ENCODE peak calls at places on chromosomes 6 and 20, in six cellular contexts. One of them, this sample, is unnamed.

GRCh38 chr20:60049601-60050000 is 91.4 kb downstream of the CDH26 start:
- DNase-seq in HepG2: no peak
- DNase-seq in K562: no peak
- DNase-seq in HCT116: no peak
- DNase-seq in Peyer's patch: no peak
- DNase-seq in heart left ventricle: no peak
- DNase-seq in this sample: no peak

GRCh38 chr20:42063176-42063575 is 445.0 kb upstream of the CHD6 start:
- DNase-seq in HepG2: no peak
- DNase-seq in K562: no peak
- DNase-seq in HCT116: no peak
- DNase-seq in Peyer's patch: no peak
- DNase-seq in heart left ventricle: no peak
- DNase-seq in this sample: no peak

GRCh38 chr20:62523473-62524203 is 47.8 kb upstream of the GATA5 start:
- DNase-seq in HepG2: peak
- DNase-seq in K562: peak
- DNase-seq in HCT116: peak
- DNase-seq in Peyer's patch: no peak
- DNase-seq in heart left ventricle: no peak
- DNase-seq in this sample: no peak

GRCh38 chr6:107647439-107647948 is 157.6 kb downstream of the SOBP start:
- DNase-seq in HepG2: no peak
- DNase-seq in K562: no peak
- DNase-seq in HCT116: no peak
- DNase-seq in Peyer's patch: no peak
- DNase-seq in heart left ventricle: no peak
- DNase-seq in this sample: no peak

GRCh38 chr6:3259491-3259958 is 778 bp downstream of the PSMG4 start:
- DNase-seq in HepG2: peak
- DNase-seq in K562: no peak
- DNase-seq in HCT116: no peak
- DNase-seq in Peyer's patch: peak
- DNase-seq in heart left ventricle: no peak
- DNase-seq in this sample: peak

GRCh38 chr6:114997813-114998292 is 655.0 kb upstream of the HS3ST5 start:
- DNase-seq in HepG2: peak
- DNase-seq in K562: no peak
- DNase-seq in HCT116: no peak
- DNase-seq in Peyer's patch: no peak
- DNase-seq in heart left ventricle: no peak
- DNase-seq in this sample: no peak

GRCh38 chr20:23459431-23460112 is 6.9 kb upstream of the CST11 start:
- DNase-seq in HepG2: no peak
- DNase-seq in K562: no peak
- DNase-seq in HCT116: no peak
- DNase-seq in Peyer's patch: no peak
- DNase-seq in heart left ventricle: no peak
- DNase-seq in this sample: no peak

GRCh38 chr6:154352898-154353585 is 3.6 kb downstream of the IPCEF1 start:
- DNase-seq in HepG2: no peak
- DNase-seq in K562: no peak
- DNase-seq in HCT116: no peak
- DNase-seq in Peyer's patch: no peak
- DNase-seq in heart left ventricle: no peak
- DNase-seq in this sample: no peak

GRCh38 chr20:21613512-21613911 is 92.0 kb upstream of the PAX1 start:
- DNase-seq in HepG2: peak
- DNase-seq in K562: no peak
- DNase-seq in HCT116: no peak
- DNase-seq in Peyer's patch: no peak
- DNase-seq in heart left ventricle: no peak
- DNase-seq in this sample: no peak

GRCh38 chr20:24627926-24628325 is 158.5 kb downstream of the SYNDIG1 start:
- DNase-seq in HepG2: no peak
- DNase-seq in K562: no peak
- DNase-seq in HCT116: no peak
- DNase-seq in Peyer's patch: no peak
- DNase-seq in heart left ventricle: no peak
- DNase-seq in this sample: no peak

GRCh38 chr6:17907467-17908229 is 79.8 kb downstream of the KIF13A start:
- DNase-seq in HepG2: peak
- DNase-seq in K562: peak
- DNase-seq in HCT116: peak
- DNase-seq in Peyer's patch: no peak
- DNase-seq in heart left ventricle: no peak
- DNase-seq in this sample: peak

GRCh38 chr6:107082045-107082444 is 33.3 kb downstream of the BEND3 start:
- DNase-seq in HepG2: peak
- DNase-seq in K562: no peak
- DNase-seq in HCT116: no peak
- DNase-seq in Peyer's patch: no peak
- DNase-seq in heart left ventricle: no peak
- DNase-seq in this sample: no peak

GRCh38 chr20:38728911-38729642 is 4.8 kb downstream of the SLC32A1 start:
- DNase-seq in HepG2: no peak
- DNase-seq in K562: no peak
- DNase-seq in HCT116: no peak
- DNase-seq in Peyer's patch: no peak
- DNase-seq in heart left ventricle: no peak
- DNase-seq in this sample: no peak

GRCh38 chr6:44431118-44431725 is 43.7 kb downstream of the CDC5L start:
- DNase-seq in HepG2: peak
- DNase-seq in K562: peak
- DNase-seq in HCT116: peak
- DNase-seq in Peyer's patch: no peak
- DNase-seq in heart left ventricle: no peak
- DNase-seq in this sample: peak

GRCh38 chr20:3980260-3981131 is 34.9 kb downstream of the RNF24 start:
- DNase-seq in HepG2: peak
- DNase-seq in K562: peak
- DNase-seq in HCT116: no peak
- DNase-seq in Peyer's patch: no peak
- DNase-seq in heart left ventricle: no peak
- DNase-seq in this sample: peak

GRCh38 chr20:25064561-25064960 is 6.6 kb upstream of the ACSS1 start:
- DNase-seq in HepG2: no peak
- DNase-seq in K562: no peak
- DNase-seq in HCT116: no peak
- DNase-seq in Peyer's patch: peak
- DNase-seq in heart left ventricle: no peak
- DNase-seq in this sample: no peak

GRCh38 chr20:36466089-36466488 is 75.2 kb upstream of the MYL9 start:
- DNase-seq in HepG2: no peak
- DNase-seq in K562: no peak
- DNase-seq in HCT116: no peak
- DNase-seq in Peyer's patch: no peak
- DNase-seq in heart left ventricle: no peak
- DNase-seq in this sample: no peak

GRCh38 chr20:8454137-8454712 is 322.2 kb downstream of the PLCB1 start:
- DNase-seq in HepG2: peak
- DNase-seq in K562: no peak
- DNase-seq in HCT116: peak
- DNase-seq in Peyer's patch: no peak
- DNase-seq in heart left ventricle: no peak
- DNase-seq in this sample: peak

GRCh38 chr6:78883651-78884050 is 16.3 kb downstream of the IRAK1BP1 start:
- DNase-seq in HepG2: no peak
- DNase-seq in K562: no peak
- DNase-seq in HCT116: no peak
- DNase-seq in Peyer's patch: no peak
- DNase-seq in heart left ventricle: no peak
- DNase-seq in this sample: no peak

GRCh38 chr6:7042654-7043545 is 64.9 kb upstream of the RREB1 start:
- DNase-seq in HepG2: peak
- DNase-seq in K562: no peak
- DNase-seq in HCT116: no peak
- DNase-seq in Peyer's patch: no peak
- DNase-seq in heart left ventricle: no peak
- DNase-seq in this sample: no peak

GRCh38 chr6:7042056-7042653 is 65.6 kb upstream of the RREB1 start:
- DNase-seq in HepG2: peak
- DNase-seq in K562: peak
- DNase-seq in HCT116: no peak
- DNase-seq in Peyer's patch: no peak
- DNase-seq in heart left ventricle: peak
- DNase-seq in this sample: no peak

GRCh38 chr6:7045331-7045730 is 62.4 kb upstream of the RREB1 start:
- DNase-seq in HepG2: no peak
- DNase-seq in K562: no peak
- DNase-seq in HCT116: no peak
- DNase-seq in Peyer's patch: no peak
- DNase-seq in heart left ventricle: no peak
- DNase-seq in this sample: no peak

GRCh38 chr6:7045746-7046145 is 62.0 kb upstream of the RREB1 start:
- DNase-seq in HepG2: no peak
- DNase-seq in K562: no peak
- DNase-seq in HCT116: no peak
- DNase-seq in Peyer's patch: no peak
- DNase-seq in heart left ventricle: no peak
- DNase-seq in this sample: no peak

DNA sequence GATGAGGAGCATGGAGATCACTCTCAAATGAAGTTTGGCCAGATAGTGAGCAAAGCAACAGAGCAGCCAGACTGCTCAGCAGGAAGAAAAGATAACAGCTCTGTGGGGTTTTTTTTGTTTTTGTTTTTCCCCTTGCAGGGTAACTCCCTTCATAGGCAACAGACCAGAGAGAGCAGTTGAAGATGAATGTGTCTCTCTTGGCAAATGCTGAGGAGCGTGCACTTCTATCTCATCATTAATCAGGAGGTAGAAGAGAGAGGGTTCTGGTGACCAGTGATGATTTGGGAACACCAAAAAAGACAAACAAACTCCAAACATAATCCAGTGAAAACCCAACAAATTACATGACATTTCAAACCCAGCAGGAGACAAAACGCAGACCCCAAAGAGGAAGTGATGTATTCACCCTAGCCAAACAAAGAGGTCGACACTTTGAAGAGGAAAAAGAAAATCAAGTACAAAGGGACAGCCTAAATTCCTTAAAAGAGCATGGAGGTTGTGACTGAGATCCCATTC is 66.2 kb upstream of the RREB1 start:
- DNase-seq in HepG2: no peak
- DNase-seq in K562: no peak
- DNase-seq in HCT116: no peak
- DNase-seq in Peyer's patch: no peak
- DNase-seq in heart left ventricle: no peak
- DNase-seq in this sample: no peak
- TF ChIP-seq POLR2A in HepG2: no peak
- TF ChIP-seq POLR2A in K562: no peak
- TF ChIP-seq POLR2A in HCT116: no peak
- TF ChIP-seq POLR2A in Peyer's patch: no peak
- TF ChIP-seq POLR2A in heart left ventricle: no peak
- TF ChIP-seq POLR2A in this sample: no peak

GRCh38 chr6:41568585-41569384 is 22.6 kb downstream of the FOXP4 start:
- DNase-seq in HepG2: peak
- DNase-seq in K562: no peak
- DNase-seq in HCT116: no peak
- DNase-seq in Peyer's patch: no peak
- DNase-seq in heart left ventricle: no peak
- DNase-seq in this sample: peak
- TF ChIP-seq POLR2A in HepG2: peak
- TF ChIP-seq POLR2A in K562: no peak
- TF ChIP-seq POLR2A in HCT116: no peak
- TF ChIP-seq POLR2A in Peyer's patch: no peak
- TF ChIP-seq POLR2A in heart left ventricle: no peak
- TF ChIP-seq POLR2A in this sample: no peak

GRCh38 chr20:32909451-32909850 is 50.7 kb downstream of the EFCAB8 start:
- DNase-seq in HepG2: no peak
- DNase-seq in K562: no peak
- DNase-seq in HCT116: no peak
- DNase-seq in Peyer's patch: no peak
- DNase-seq in heart left ventricle: no peak
- DNase-seq in this sample: no peak
- TF ChIP-seq POLR2A in HepG2: no peak
- TF ChIP-seq POLR2A in K562: no peak
- TF ChIP-seq POLR2A in HCT116: no peak
- TF ChIP-seq POLR2A in Peyer's patch: no peak
- TF ChIP-seq POLR2A in heart left ventricle: no peak
- TF ChIP-seq POLR2A in this sample: no peak

GRCh38 chr6:157020398-157021266 is 243.5 kb downstream of the ARID1B start:
- DNase-seq in HepG2: peak
- DNase-seq in K562: no peak
- DNase-seq in HCT116: peak
- DNase-seq in Peyer's patch: no peak
- DNase-seq in heart left ventricle: no peak
- DNase-seq in this sample: peak

GRCh38 chr6:157023958-157024357 is 246.8 kb downstream of the ARID1B start:
- DNase-seq in HepG2: no peak
- DNase-seq in K562: no peak
- DNase-seq in HCT116: no peak
- DNase-seq in Peyer's patch: no peak
- DNase-seq in heart left ventricle: no peak
- DNase-seq in this sample: no peak

GRCh38 chr6:157021267-157022021 is 244.3 kb downstream of the ARID1B start:
- DNase-seq in HepG2: peak
- DNase-seq in K562: peak
- DNase-seq in HCT116: peak
- DNase-seq in Peyer's patch: peak
- DNase-seq in heart left ventricle: peak
- DNase-seq in this sample: peak

GRCh38 chr6:157019733-157020132 is 242.6 kb downstream of the ARID1B start:
- DNase-seq in HepG2: no peak
- DNase-seq in K562: no peak
- DNase-seq in HCT116: no peak
- DNase-seq in Peyer's patch: no peak
- DNase-seq in heart left ventricle: no peak
- DNase-seq in this sample: no peak

DNA sequence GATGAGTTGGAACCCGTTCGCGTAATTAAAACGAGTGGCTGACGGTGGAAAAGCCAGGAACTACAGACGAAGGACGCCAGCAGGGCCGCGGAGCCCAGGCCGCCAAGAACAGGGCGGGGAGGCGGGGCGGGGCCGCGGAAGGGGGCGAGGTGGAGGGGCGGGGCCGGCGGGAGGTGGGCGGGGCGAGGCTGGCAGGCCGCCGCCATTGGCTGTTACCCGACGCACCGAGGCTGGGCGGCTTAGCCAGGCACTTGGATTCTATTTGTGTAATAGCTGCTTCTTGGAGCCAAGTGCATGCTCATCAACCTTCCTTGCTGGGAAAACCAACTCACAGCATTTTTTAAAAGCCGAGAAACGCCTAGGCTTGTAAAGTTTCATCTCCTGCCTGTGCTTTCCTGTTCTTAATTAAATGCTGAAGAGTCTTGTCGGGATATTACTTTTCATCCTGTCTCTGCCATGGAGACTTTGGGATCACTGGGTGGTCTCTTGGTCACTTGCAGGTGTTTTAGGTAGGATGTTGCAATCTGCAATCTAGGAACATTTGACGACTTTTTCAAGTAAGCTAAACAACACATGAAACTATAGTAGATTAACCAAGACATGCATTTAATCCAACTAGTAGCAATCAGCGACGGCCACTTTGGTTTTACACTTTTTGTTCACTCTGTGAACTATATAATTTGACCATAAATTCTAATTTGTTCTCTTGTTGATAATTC is 245.0 kb downstream of the ARID1B start:
- DNase-seq in HepG2: peak
- DNase-seq in K562: peak
- DNase-seq in HCT116: peak
- DNase-seq in Peyer's patch: peak
- DNase-seq in heart left ventricle: peak
- DNase-seq in this sample: peak
- TF ChIP-seq POLR2A in HepG2: peak
- TF ChIP-seq POLR2A in K562: no peak
- TF ChIP-seq POLR2A in HCT116: peak
- TF ChIP-seq POLR2A in Peyer's patch: no peak
- TF ChIP-seq POLR2A in heart left ventricle: no peak
- TF ChIP-seq POLR2A in this sample: no peak

This sample was measured in body of pancreas.